ENCODE peak calls at places on chromosomes 2 and 18, in eight cellular contexts. One of them, this sample, is unnamed.

GRCh38 chr18:79507546-79508480 is 112.1 kb downstream of the NFATC1 start:
- DNase-seq in upper lobe of left lung: peak; percentile 71
- DNase-seq in astrocyte of the spinal cord: peak; percentile 48
- DNase-seq in cardiac fibroblast: peak; percentile 77
- DNase-seq in heart left ventricle: peak; percentile 86
- DNase-seq in lower leg skin: peak; percentile 93
- DNase-seq in Peyer's patch: peak; percentile 77
- DNase-seq in spleen: peak; percentile 86
- DNase-seq in this sample: peak; percentile 52

GRCh38 chr18:31134988-31135529 is 27.6 kb downstream of the DSC1 start:
- DNase-seq in lower leg skin: no peak
- DNase-seq in Peyer's patch: no peak
- DNase-seq in upper lobe of left lung: no peak
- DNase-seq in cardiac fibroblast: no peak
- DNase-seq in heart left ventricle: no peak
- DNase-seq in spleen: no peak
- DNase-seq in astrocyte of the spinal cord: no peak
- DNase-seq in this sample: no peak

GRCh38 chr18:70366670-70367069 is 77.8 kb downstream of the SOCS6 start:
- DNase-seq in cardiac fibroblast: peak; percentile 26
- DNase-seq in lower leg skin: no peak
- DNase-seq in spleen: no peak
- DNase-seq in astrocyte of the spinal cord: no peak
- DNase-seq in heart left ventricle: no peak
- DNase-seq in upper lobe of left lung: no peak
- DNase-seq in Peyer's patch: no peak
- DNase-seq in this sample: no peak

GRCh38 chr18:74230922-74231714 is 60.6 kb downstream of the CYB5A start:
- DNase-seq in heart left ventricle: no peak
- DNase-seq in Peyer's patch: no peak
- DNase-seq in cardiac fibroblast: no peak
- DNase-seq in spleen: no peak
- DNase-seq in astrocyte of the spinal cord: no peak
- DNase-seq in upper lobe of left lung: peak; percentile 72
- DNase-seq in lower leg skin: peak; percentile 48
- DNase-seq in this sample: no peak

GRCh38 chr18:73908323-73908722 is 239.3 kb downstream of the FBXO15 start:
- DNase-seq in lower leg skin: no peak
- DNase-seq in astrocyte of the spinal cord: peak; percentile 53
- DNase-seq in upper lobe of left lung: no peak
- DNase-seq in cardiac fibroblast: peak; percentile 35
- DNase-seq in heart left ventricle: no peak
- DNase-seq in Peyer's patch: no peak
- DNase-seq in spleen: no peak
- DNase-seq in this sample: peak; percentile 48

GRCh38 chr2:154532763-154533162 is 165.7 kb upstream of the KCNJ3 start:
- DNase-seq in Peyer's patch: no peak
- DNase-seq in upper lobe of left lung: no peak
- DNase-seq in lower leg skin: no peak
- DNase-seq in cardiac fibroblast: no peak
- DNase-seq in astrocyte of the spinal cord: no peak
- DNase-seq in heart left ventricle: no peak
- DNase-seq in spleen: no peak
- DNase-seq in this sample: no peak

GRCh38 chr18:36355511-36355910 is 58.0 kb downstream of the FHOD3 start:
- DNase-seq in lower leg skin: no peak
- DNase-seq in heart left ventricle: no peak
- DNase-seq in spleen: no peak
- DNase-seq in astrocyte of the spinal cord: no peak
- DNase-seq in cardiac fibroblast: no peak
- DNase-seq in Peyer's patch: no peak
- DNase-seq in upper lobe of left lung: no peak
- DNase-seq in this sample: peak; percentile 63

GRCh38 chr18:59272971-59273935 is at the start of gene RAX:
- DNase-seq in upper lobe of left lung: no peak
- DNase-seq in astrocyte of the spinal cord: no peak
- DNase-seq in lower leg skin: no peak
- DNase-seq in cardiac fibroblast: no peak
- DNase-seq in spleen: peak; percentile 72
- DNase-seq in Peyer's patch: no peak
- DNase-seq in heart left ventricle: no peak
- DNase-seq in this sample: peak; percentile 11

GRCh38 chr2:156464106-156464505 is 27.9 kb downstream of the GPD2 start:
- DNase-seq in Peyer's patch: no peak
- DNase-seq in heart left ventricle: no peak
- DNase-seq in cardiac fibroblast: no peak
- DNase-seq in astrocyte of the spinal cord: peak; percentile 26
- DNase-seq in upper lobe of left lung: no peak
- DNase-seq in lower leg skin: no peak
- DNase-seq in spleen: no peak
- DNase-seq in this sample: peak; percentile 47

GRCh38 chr2:192969055-192969454 is 774.3 kb upstream of the TMEFF2 start:
- DNase-seq in cardiac fibroblast: peak; percentile 3
- DNase-seq in heart left ventricle: no peak
- DNase-seq in upper lobe of left lung: no peak
- DNase-seq in spleen: no peak
- DNase-seq in astrocyte of the spinal cord: no peak
- DNase-seq in Peyer's patch: no peak
- DNase-seq in lower leg skin: no peak
- DNase-seq in this sample: no peak
- H3K4me3 ChIP-seq in cardiac fibroblast: no peak overlapping the region
- H3K4me3 ChIP-seq in heart left ventricle: no peak overlapping the region
- H3K4me3 ChIP-seq in upper lobe of left lung: no peak overlapping the region
- H3K4me3 ChIP-seq in spleen: no peak overlapping the region
- H3K4me3 ChIP-seq in astrocyte of the spinal cord: no peak overlapping the region
- H3K4me3 ChIP-seq in Peyer's patch: no peak overlapping the region
- H3K4me3 ChIP-seq in lower leg skin: no peak overlapping the region
- H3K4me3 ChIP-seq in this sample: no peak overlapping the region

GRCh38 chr2:229825476-229825875 is 96.3 kb downstream of the TRIP12 start:
- DNase-seq in Peyer's patch: no peak
- DNase-seq in cardiac fibroblast: no peak
- DNase-seq in upper lobe of left lung: no peak
- DNase-seq in astrocyte of the spinal cord: no peak
- DNase-seq in heart left ventricle: no peak
- DNase-seq in spleen: no peak
- DNase-seq in lower leg skin: no peak
- DNase-seq in this sample: no peak
- TF ChIP-seq CTCF in Peyer's patch: no peak
- TF ChIP-seq CTCF in cardiac fibroblast: peak; percentile 25
- TF ChIP-seq CTCF in upper lobe of left lung: no peak
- TF ChIP-seq CTCF in astrocyte of the spinal cord: no peak
- TF ChIP-seq CTCF in heart left ventricle: no peak
- TF ChIP-seq CTCF in spleen: no peak
- TF ChIP-seq CTCF in lower leg skin: no peak
- TF ChIP-seq CTCF in this sample: peak; percentile 2

GRCh38 chr2:218894168-218895157 is 13.8 kb downstream of the WNT10A start:
- DNase-seq in upper lobe of left lung: no peak
- DNase-seq in cardiac fibroblast: no peak
- DNase-seq in spleen: no peak
- DNase-seq in lower leg skin: peak; percentile 88
- DNase-seq in Peyer's patch: no peak
- DNase-seq in heart left ventricle: no peak
- DNase-seq in astrocyte of the spinal cord: no peak
- DNase-seq in this sample: no peak
- H3K4me3 ChIP-seq in upper lobe of left lung: no peak overlapping the region
- H3K4me3 ChIP-seq in cardiac fibroblast: no peak overlapping the region
- H3K4me3 ChIP-seq in spleen: no peak overlapping the region
- H3K4me3 ChIP-seq in lower leg skin: no peak overlapping the region
- H3K4me3 ChIP-seq in Peyer's patch: no peak overlapping the region
- H3K4me3 ChIP-seq in heart left ventricle: no peak overlapping the region
- H3K4me3 ChIP-seq in astrocyte of the spinal cord: no peak overlapping the region
- H3K4me3 ChIP-seq in this sample: no peak overlapping the region

GRCh38 chr2:63189026-63189425 is 138.4 kb downstream of the OTX1 start:
- DNase-seq in heart left ventricle: no peak
- DNase-seq in Peyer's patch: no peak
- DNase-seq in upper lobe of left lung: no peak
- DNase-seq in astrocyte of the spinal cord: peak; percentile 33
- DNase-seq in cardiac fibroblast: peak; percentile 61
- DNase-seq in spleen: no peak
- DNase-seq in lower leg skin: no peak
- DNase-seq in this sample: peak; percentile 60
- TF ChIP-seq CTCF in heart left ventricle: peak; percentile 11
- TF ChIP-seq CTCF in Peyer's patch: no peak
- TF ChIP-seq CTCF in upper lobe of left lung: no peak
- TF ChIP-seq CTCF in astrocyte of the spinal cord: peak; percentile 90
- TF ChIP-seq CTCF in cardiac fibroblast: peak; percentile 91
- TF ChIP-seq CTCF in spleen: no peak
- TF ChIP-seq CTCF in lower leg skin: no peak
- TF ChIP-seq CTCF in this sample: peak; percentile 97

GRCh38 chr2:130344578-130344977 is 1.9 kb downstream of the IMP4 start:
- DNase-seq in upper lobe of left lung: no peak
- DNase-seq in lower leg skin: no peak
- DNase-seq in spleen: no peak
- DNase-seq in cardiac fibroblast: no peak
- DNase-seq in Peyer's patch: no peak
- DNase-seq in heart left ventricle: no peak
- DNase-seq in astrocyte of the spinal cord: no peak
- DNase-seq in this sample: no peak
- H3K4me3 ChIP-seq in upper lobe of left lung: no peak overlapping the region
- H3K4me3 ChIP-seq in lower leg skin: no peak overlapping the region
- H3K4me3 ChIP-seq in spleen: no peak overlapping the region
- H3K4me3 ChIP-seq in cardiac fibroblast: no peak overlapping the region
- H3K4me3 ChIP-seq in Peyer's patch: no peak overlapping the region
- H3K4me3 ChIP-seq in heart left ventricle: no peak overlapping the region
- H3K4me3 ChIP-seq in astrocyte of the spinal cord: no peak overlapping the region
- H3K4me3 ChIP-seq in this sample: no peak overlapping the region

GRCh38 chr2:222320441-222321395 is 21.9 kb upstream of the PAX3 start:
- DNase-seq in lower leg skin: no peak
- DNase-seq in Peyer's patch: no peak
- DNase-seq in heart left ventricle: no peak
- DNase-seq in upper lobe of left lung: peak; percentile 20
- DNase-seq in cardiac fibroblast: no peak
- DNase-seq in astrocyte of the spinal cord: peak; percentile 31
- DNase-seq in spleen: peak; percentile 76
- DNase-seq in this sample: no peak

GRCh38 chr2:222318712-222319575 is 20.1 kb upstream of the PAX3 start:
- DNase-seq in cardiac fibroblast: peak; percentile 36
- DNase-seq in lower leg skin: no peak
- DNase-seq in heart left ventricle: no peak
- DNase-seq in astrocyte of the spinal cord: no peak
- DNase-seq in upper lobe of left lung: peak; percentile 38
- DNase-seq in Peyer's patch: peak; percentile 57
- DNase-seq in spleen: peak; percentile 85
- DNase-seq in this sample: no peak

GRCh38 chr2:222322241-222322640 is 23.4 kb upstream of the PAX3 start:
- DNase-seq in upper lobe of left lung: no peak
- DNase-seq in heart left ventricle: no peak
- DNase-seq in lower leg skin: no peak
- DNase-seq in cardiac fibroblast: no peak
- DNase-seq in Peyer's patch: no peak
- DNase-seq in spleen: no peak
- DNase-seq in astrocyte of the spinal cord: no peak
- DNase-seq in this sample: no peak

GRCh38 chr2:222318026-222318711 is 19.4 kb upstream of the PAX3 start:
- DNase-seq in lower leg skin: no peak
- DNase-seq in upper lobe of left lung: peak; percentile 64
- DNase-seq in heart left ventricle: no peak
- DNase-seq in Peyer's patch: peak; percentile 77
- DNase-seq in cardiac fibroblast: peak; percentile 80
- DNase-seq in astrocyte of the spinal cord: peak; percentile 81
- DNase-seq in spleen: peak; percentile 90
- DNase-seq in this sample: peak; percentile 57

DNA sequence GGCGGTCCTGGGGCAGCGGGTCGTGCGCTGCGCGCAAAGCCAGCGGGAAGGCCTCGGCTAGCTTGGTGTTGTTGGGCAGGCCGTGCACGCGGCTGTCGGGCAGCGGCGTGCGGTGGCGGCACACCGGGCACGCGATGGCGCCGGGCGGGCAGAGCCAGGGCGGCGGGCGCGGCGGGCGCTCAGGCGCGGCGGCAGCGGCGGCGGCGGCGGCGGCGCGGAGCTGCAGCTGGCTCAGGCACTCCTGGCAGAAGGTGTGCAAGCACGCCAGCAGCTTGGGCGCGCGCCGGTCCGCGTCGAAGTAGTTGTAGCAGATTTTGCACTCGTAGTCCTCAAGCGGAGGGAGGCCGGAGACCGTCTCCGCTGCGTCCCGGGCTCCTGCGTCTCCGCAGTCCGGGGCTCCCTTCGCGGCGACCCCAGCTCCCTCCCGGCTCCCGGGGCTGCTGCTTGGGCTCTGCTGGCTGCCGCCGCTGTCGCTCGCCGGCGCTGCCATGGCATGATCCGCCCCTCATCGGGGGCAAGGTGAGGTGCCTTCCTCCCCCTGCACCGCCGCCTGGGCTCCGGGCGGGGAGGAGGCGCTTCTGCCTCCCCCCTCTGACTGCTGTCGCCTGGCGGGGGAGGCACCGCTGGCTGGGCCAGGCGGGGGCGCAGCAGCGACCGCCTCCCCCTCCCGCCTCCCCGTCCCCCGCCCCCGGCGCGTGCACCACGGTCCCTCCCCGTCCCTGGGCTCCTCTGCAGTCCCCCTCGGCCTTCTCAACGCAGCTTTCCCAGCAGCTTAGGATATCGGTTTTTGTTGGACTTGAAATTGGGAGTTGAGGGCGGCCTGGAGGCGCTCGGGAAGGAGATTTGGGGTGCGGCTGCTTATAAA is 21.0 kb upstream of the PAX3 start:
- DNase-seq in upper lobe of left lung: peak; percentile 28
- DNase-seq in lower leg skin: no peak
- DNase-seq in cardiac fibroblast: peak; percentile 30
- DNase-seq in spleen: peak; percentile 81
- DNase-seq in heart left ventricle: no peak
- DNase-seq in Peyer's patch: peak; percentile 55
- DNase-seq in astrocyte of the spinal cord: no peak
- DNase-seq in this sample: no peak
- TF ChIP-seq CTCF in upper lobe of left lung: no peak
- TF ChIP-seq CTCF in lower leg skin: no peak
- TF ChIP-seq CTCF in cardiac fibroblast: no peak
- TF ChIP-seq CTCF in spleen: no peak
- TF ChIP-seq CTCF in heart left ventricle: no peak
- TF ChIP-seq CTCF in Peyer's patch: no peak
- TF ChIP-seq CTCF in astrocyte of the spinal cord: no peak
- TF ChIP-seq CTCF in this sample: no peak

GRCh38 chr2:126752876-126753275 is 96.9 kb downstream of the GYPC start:
- DNase-seq in Peyer's patch: no peak
- DNase-seq in spleen: no peak
- DNase-seq in lower leg skin: peak; percentile 82
- DNase-seq in upper lobe of left lung: no peak
- DNase-seq in heart left ventricle: no peak
- DNase-seq in astrocyte of the spinal cord: no peak
- DNase-seq in cardiac fibroblast: no peak
- DNase-seq in this sample: no peak
- H3K4me3 ChIP-seq in Peyer's patch: no peak overlapping the region
- H3K4me3 ChIP-seq in spleen: no peak overlapping the region
- H3K4me3 ChIP-seq in lower leg skin: no peak overlapping the region
- H3K4me3 ChIP-seq in upper lobe of left lung: no peak overlapping the region
- H3K4me3 ChIP-seq in heart left ventricle: no peak overlapping the region
- H3K4me3 ChIP-seq in astrocyte of the spinal cord: no peak overlapping the region
- H3K4me3 ChIP-seq in cardiac fibroblast: no peak overlapping the region
- H3K4me3 ChIP-seq in this sample: no peak overlapping the region

DNA sequence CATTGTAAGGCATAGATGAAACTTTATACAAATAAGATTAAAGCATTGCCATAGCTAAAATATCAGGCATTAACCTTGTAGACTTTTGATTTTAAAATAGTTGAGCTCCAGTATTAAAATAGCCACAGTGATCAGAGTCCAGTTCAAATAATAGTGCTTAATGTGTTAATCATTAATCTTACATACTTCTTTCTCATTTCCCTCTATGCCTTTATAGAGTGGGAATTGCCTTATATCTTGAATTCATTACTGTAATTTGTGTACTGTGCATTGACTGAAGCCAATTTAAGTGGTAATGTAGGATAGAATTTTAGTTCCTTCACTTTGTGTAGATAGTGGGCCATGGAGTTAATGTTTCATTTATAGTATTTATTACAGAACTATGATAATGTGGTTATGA is 549.2 kb upstream of the VWC2L start:
- DNase-seq in upper lobe of left lung: no peak
- DNase-seq in Peyer's patch: no peak
- DNase-seq in cardiac fibroblast: no peak
- DNase-seq in spleen: no peak
- DNase-seq in heart left ventricle: no peak
- DNase-seq in astrocyte of the spinal cord: no peak
- DNase-seq in lower leg skin: no peak
- DNase-seq in this sample: no peak
- TF ChIP-seq CTCF in upper lobe of left lung: no peak
- TF ChIP-seq CTCF in Peyer's patch: no peak
- TF ChIP-seq CTCF in cardiac fibroblast: no peak
- TF ChIP-seq CTCF in spleen: no peak
- TF ChIP-seq CTCF in heart left ventricle: no peak
- TF ChIP-seq CTCF in astrocyte of the spinal cord: no peak
- TF ChIP-seq CTCF in lower leg skin: no peak
- TF ChIP-seq CTCF in this sample: no peak